ENCODE peak calls at places on chromosomes 2 and 18, in seven cellular contexts. L is fibroblast of lung, E is hepatocyte, M is OCI-LY7, V is mesendoderm, N is GM12878, W is mammary epithelial cell. A is an unnamed sample. For H3K79me2, the result is how much of the 10 kb centered on the place peaks cover.

GRCh38 chr2:30823452-30823851 is 16.2 kb upstream of the CAPN13 start:
- DNase-seq in L (no peak), E (no peak), M (no peak), V (no peak), N (no peak), W (no peak), A (no peak)

GRCh38 chr18:63850010-63850409 is 37.5 kb upstream of the SERPINB2 start:
- DNase-seq in L (no peak), E (peak), M (peak), V (peak), N (no peak), W (no peak), A (peak)

GRCh38 chr2:131055169-131056065 is 37.8 kb downstream of the FAM168B start:
- DNase-seq in L (peak), E (no peak), M (no peak), V (no peak), N (no peak), W (no peak), A (no peak)

GRCh38 chr2:118061135-118061955 is 26.9 kb upstream of the INSIG2 start:
- DNase-seq in L (peak), E (no peak), M (peak), V (peak), N (peak), W (peak), A (peak)

GRCh38 chr18:42976869-42977268 is 138.6 kb downstream of the RIT2 start:
- DNase-seq in L (no peak), E (no peak), M (no peak), V (peak), N (peak), W (no peak), A (no peak)

GRCh38 chr2:101302016-101302415 is 6.5 kb downstream of the RNF149 start:
- DNase-seq in L (no peak), E (no peak), M (no peak), V (no peak), N (no peak), W (no peak), A (no peak)

GRCh38 chr2:96856776-96857673 is 791 bp downstream of the ANKRD39 start:
- DNase-seq in L (no peak), E (no peak), M (peak), V (peak), N (no peak), W (peak), A (no peak)

GRCh38 chr2:234880551-234881211 is 71.1 kb upstream of the SH3BP4 start:
- DNase-seq in L (peak), E (peak), M (no peak), V (no peak), N (no peak), W (peak), A (peak)

GRCh38 chr2:190404487-190404886 is 3.7 kb upstream of the MFSD6 start:
- DNase-seq in L (peak), E (peak), M (no peak), V (peak), N (no peak), W (peak), A (peak)

GRCh38 chr2:230842473-230842872 is 22.3 kb upstream of the ITM2C start:
- DNase-seq in L (peak), E (no peak), M (no peak), V (no peak), N (no peak), W (peak), A (no peak)

GRCh38 chr2:38462121-38462634 is 85.1 kb upstream of the ATL2 start:
- DNase-seq in L (peak), E (peak), M (no peak), V (no peak), N (no peak), W (peak), A (peak)

GRCh38 chr2:42558827-42559226 is 9.6 kb upstream of the MTA3 start:
- DNase-seq in L (no peak), E (peak), M (peak), V (peak), N (no peak), W (peak), A (peak)

DNA sequence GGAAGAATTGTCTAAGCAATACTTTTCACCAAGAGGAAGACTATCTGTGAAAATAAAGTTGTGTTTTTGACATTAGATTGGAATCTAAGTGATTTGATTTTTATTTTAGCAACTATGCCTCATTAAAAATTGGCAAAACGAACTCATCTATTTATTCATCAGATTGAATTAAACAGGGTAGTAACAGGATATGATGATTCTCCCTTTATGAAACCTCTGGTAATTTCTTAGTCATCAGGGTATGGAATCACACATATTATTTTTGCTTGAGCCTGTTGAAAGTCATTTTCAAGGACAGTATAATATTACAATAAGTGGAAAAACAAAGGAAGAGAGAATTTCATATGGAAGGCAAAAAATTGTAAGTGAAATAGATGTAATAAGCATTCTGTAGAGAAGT is 22.0 kb downstream of the ZNF804A start:
- DNase-seq in L (peak), E (no peak), M (no peak), V (no peak), N (no peak), W (no peak), A (no peak)
- H3K79me2 ChIP-seq in L (under half), E (under half), M (half or more), V (under half), N (under half), W (under half), A (under half)

GRCh38 chr18:7727381-7728076 is 160.4 kb downstream of the PTPRM start:
- DNase-seq in L (no peak), E (no peak), M (no peak), V (no peak), N (no peak), W (no peak), A (no peak)

GRCh38 chr18:7725473-7725872 is 158.4 kb downstream of the PTPRM start:
- DNase-seq in L (no peak), E (no peak), M (no peak), V (no peak), N (no peak), W (no peak), A (no peak)

GRCh38 chr18:7726522-7726921 is 159.4 kb downstream of the PTPRM start:
- DNase-seq in L (no peak), E (no peak), M (no peak), V (no peak), N (no peak), W (no peak), A (no peak)

GRCh38 chr18:7723558-7723957 is 156.4 kb downstream of the PTPRM start:
- DNase-seq in L (no peak), E (no peak), M (no peak), V (peak), N (no peak), W (no peak), A (no peak)

GRCh38 chr18:7725897-7726296 is 158.8 kb downstream of the PTPRM start:
- DNase-seq in L (no peak), E (no peak), M (no peak), V (no peak), N (no peak), W (no peak), A (no peak)
- H3K4me2 ChIP-seq in L (no peak), E (no peak), M (no peak), V (no peak), N (no peak), W (no peak), A (no peak)

GRCh38 chr18:79606621-79607331 is 72.8 kb upstream of the CTDP1 start:
- DNase-seq in L (no peak), E (no peak), M (no peak), V (no peak), N (no peak), W (no peak), A (no peak)
- H3K79me2 ChIP-seq in L (under half), E (under half), M (under half), V (under half), N (under half), W (under half), A (under half)

GRCh38 chr18:62539284-62540168 is 16.7 kb downstream of the ZCCHC2 start:
- DNase-seq in L (no peak), E (no peak), M (no peak), V (no peak), N (no peak), W (no peak), A (no peak)

GRCh38 chr18:62538881-62539280 is 16.1 kb downstream of the ZCCHC2 start:
- DNase-seq in L (no peak), E (no peak), M (no peak), V (no peak), N (no peak), W (no peak), A (no peak)

GRCh38 chr18:62536005-62536404 is 13.2 kb downstream of the ZCCHC2 start:
- DNase-seq in L (no peak), E (no peak), M (no peak), V (no peak), N (no peak), W (no peak), A (peak)

GRCh38 chr18:62537946-62538345 is 15.1 kb downstream of the ZCCHC2 start:
- DNase-seq in L (no peak), E (no peak), M (no peak), V (no peak), N (no peak), W (peak), A (peak)

GRCh38 chr18:62537042-62537894 is 14.4 kb downstream of the ZCCHC2 start:
- DNase-seq in L (no peak), E (no peak), M (no peak), V (no peak), N (no peak), W (no peak), A (peak)
- H3K4me2 ChIP-seq in L (no peak), E (no peak), M (no peak), V (no peak), N (no peak), W (peak), A (no peak)

GRCh38 chr2:153218851-153219250 is 259.7 kb downstream of the RPRM start:
- DNase-seq in L (no peak), E (no peak), M (no peak), V (no peak), N (no peak), W (no peak), A (no peak)

GRCh38 chr2:153213022-153213421 is 265.5 kb downstream of the RPRM start:
- DNase-seq in L (no peak), E (no peak), M (no peak), V (no peak), N (no peak), W (no peak), A (no peak)

DNA sequence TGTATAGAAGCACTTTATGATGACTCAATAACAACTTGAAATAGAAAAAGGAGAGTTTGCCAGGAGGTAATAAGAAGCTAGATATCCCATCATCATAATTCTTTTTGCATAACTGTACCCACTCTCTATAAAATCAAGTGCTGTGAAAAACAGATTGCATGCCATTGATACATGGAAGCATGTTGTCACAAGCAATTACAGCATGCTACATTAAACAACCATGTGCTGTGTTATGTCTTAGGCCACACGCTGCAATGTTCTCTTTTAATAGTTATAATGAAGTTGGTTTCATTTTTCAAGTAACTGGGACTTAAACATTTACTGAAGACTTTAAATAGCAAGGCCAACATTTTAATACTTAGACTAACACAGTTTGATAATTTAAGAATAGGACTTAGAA is 264.2 kb downstream of the RPRM start:
- DNase-seq in L (no peak), E (no peak), M (no peak), V (no peak), N (no peak), W (no peak), A (no peak)
- H3K79me2 ChIP-seq in L (under half), E (under half), M (under half), V (under half), N (under half), W (under half), A (under half)

GRCh38 chr18:2854871-2855270 is 8.1 kb downstream of the EMILIN2 start:
- DNase-seq in L (no peak), E (no peak), M (no peak), V (no peak), N (no peak), W (no peak), A (no peak)
- H3K4me2 ChIP-seq in L (no peak), E (peak), M (no peak), V (no peak), N (no peak), W (peak), A (peak)